ENCODE peak calls at places on chromosomes 2 and 18, in five cellular contexts. B, H, G, A and K are unnamed samples.

GRCh38 chr2:145110668-145111067 is 590.7 kb upstream of the ZEB2 start:
- DNase-seq in B (no peak), A (no peak), H (no peak), G (no peak), K (no peak)

GRCh38 chr2:201127570-201127969 is 11.6 kb downstream of the CFLAR start:
- DNase-seq in G (peak; percentile 24), H (no peak), B (no peak), A (peak; percentile 69), K (peak; percentile 57)

GRCh38 chr18:50629148-50629631 is 69.3 kb downstream of the MAPK4 start:
- DNase-seq in A (peak; percentile 78), G (no peak), H (no peak), B (no peak), K (no peak)

GRCh38 chr2:127176371-127177311 is 43.5 kb downstream of the CYP27C1 start:
- DNase-seq in B (no peak), A (peak; percentile 27), H (no peak), G (no peak), K (no peak)

GRCh38 chr18:59988098-59988706 is 88.4 kb downstream of the PMAIP1 start:
- DNase-seq in H (peak; percentile 49), G (peak; percentile 32), A (no peak), B (peak; percentile 27), K (peak; percentile 58)

GRCh38 chr2:88885679-88886402 is 194.4 kb downstream of the RPIA start:
- DNase-seq in H (no peak), A (no peak), G (no peak), B (no peak), K (no peak)

GRCh38 chr2:180006781-180007579 is at the start of gene CWC22:
- DNase-seq in B (peak; percentile 89), H (peak; percentile 89), A (peak; percentile 83), G (peak; percentile 91), K (peak; percentile 94)

GRCh38 chr2:158392683-158393082 is 63.9 kb downstream of the CCDC148 start:
- DNase-seq in B (no peak), G (no peak), A (no peak), H (no peak), K (no peak)

GRCh38 chr2:159093496-159093895 is 125.1 kb downstream of the TANC1 start:
- DNase-seq in B (no peak), H (no peak), G (no peak), A (no peak), K (no peak)

GRCh38 chr2:112055110-112055832 is at the start of gene TMEM87B:
- DNase-seq in G (peak; percentile 97), A (peak; percentile 97), B (peak; percentile 99), H (peak; percentile 87), K (peak; percentile 92)

GRCh38 chr18:36128907-36129299 is 237 bp downstream of the SLC39A6 start:
- DNase-seq in H (no peak), G (no peak), A (no peak), B (no peak), K (no peak)

GRCh38 chr2:54206596-54206995 is 49.4 kb downstream of the TSPYL6 start:
- DNase-seq in G (no peak), A (peak; percentile 20), B (no peak), H (peak; percentile 37), K (peak; percentile 59)

GRCh38 chr2:152309352-152310214 is 25.4 kb upstream of the FMNL2 start:
- DNase-seq in G (no peak), A (no peak), B (no peak), H (no peak), K (no peak)

GRCh38 chr18:34352385-34353163 is 127.9 kb upstream of the NOL4 start:
- DNase-seq in G (no peak), B (no peak), A (no peak), H (no peak), K (no peak)

GRCh38 chr2:566379-567313 is 110.6 kb downstream of the TMEM18 start:
- DNase-seq in B (no peak), H (no peak), A (no peak), G (no peak), K (no peak)

GRCh38 chr2:45154144-45154543 is 144.9 kb upstream of the SIX2 start:
- DNase-seq in A (no peak), B (no peak), H (no peak), G (no peak), K (no peak)

GRCh38 chr2:65351234-65351947 is 81.0 kb downstream of the SPRED2 start:
- DNase-seq in H (no peak), G (no peak), B (no peak), A (no peak), K (no peak)

GRCh38 chr2:74735009-74735408 is 81.0 kb downstream of the SEMA4F start:
- DNase-seq in B (no peak), G (no peak), H (no peak), A (peak; percentile 73), K (no peak)

GRCh38 chr18:53380063-53380639 is 844.3 kb downstream of the MBD2 start:
- DNase-seq in B (no peak), G (no peak), A (peak; percentile 14), H (peak; percentile 19), K (peak; percentile 71)

GRCh38 chr2:118982039-118982438 is 40.0 kb downstream of the MARCO start:
- DNase-seq in G (no peak), A (no peak), H (no peak), B (no peak), K (no peak)

GRCh38 chr2:16314001-16314400 is 351.6 kb downstream of the CYRIA start:
- DNase-seq in H (no peak), G (no peak), A (no peak), B (no peak), K (no peak)

GRCh38 chr2:130848518-130849210 is 11.9 kb downstream of the ARHGEF4 start:
- DNase-seq in A (no peak), G (no peak), B (no peak), H (no peak), K (no peak)

GRCh38 chr2:69482471-69482870 is 45.2 kb upstream of the NFU1 start:
- DNase-seq in H (no peak), A (no peak), B (no peak), G (no peak), K (no peak)

GRCh38 chr18:49756135-49756534 is 57.2 kb downstream of the ACAA2 start:
- DNase-seq in H (no peak), A (no peak), G (no peak), B (no peak), K (no peak)

GRCh38 chr2:195520671-195521155 is 136.3 kb upstream of the SLC39A10 start:
- DNase-seq in B (no peak), H (no peak), G (no peak), A (peak; percentile 29), K (no peak)

GRCh38 chr2:215845839-215846586 is 167.3 kb downstream of the MREG start:
- DNase-seq in A (no peak), G (no peak), B (no peak), H (no peak), K (no peak)

GRCh38 chr2:215839816-215840215 is 173.5 kb downstream of the MREG start:
- DNase-seq in H (no peak), A (no peak), G (no peak), B (no peak), K (no peak)

GRCh38 chr2:215847056-215847455 is 166.3 kb downstream of the MREG start:
- DNase-seq in H (no peak), A (no peak), B (no peak), G (no peak), K (no peak)

GRCh38 chr2:215841175-215841816 is 172.1 kb downstream of the MREG start:
- DNase-seq in B (no peak), H (no peak), G (no peak), A (no peak), K (no peak)

DNA sequence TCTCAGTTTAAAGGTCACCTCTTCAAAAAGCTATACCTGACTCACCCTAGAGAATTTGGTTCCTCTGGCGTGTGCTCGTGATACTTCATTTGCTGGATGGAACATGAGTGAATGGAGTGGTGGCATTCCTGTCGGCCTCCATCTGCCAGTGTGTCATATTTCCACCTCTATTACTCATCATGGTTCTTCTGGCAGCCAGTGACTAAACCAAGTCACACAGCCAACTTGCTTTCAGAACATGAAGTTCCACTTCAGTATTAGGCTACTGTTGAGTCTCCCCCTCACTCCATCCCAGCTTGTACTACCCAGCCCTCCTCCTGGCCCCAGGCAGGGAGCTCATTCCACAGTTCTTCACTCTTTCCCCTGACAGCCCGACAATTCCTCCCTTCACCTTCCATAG is 169.8 kb downstream of the MREG start:
- DNase-seq in G (no peak), B (no peak), A (peak; percentile 96), H (peak; percentile 31), K (no peak)
- H3K4me3 ChIP-seq in G (no peak overlapping the region), B (no peak overlapping the region), A (no peak overlapping the region), H (no peak overlapping the region), K (no peak overlapping the region)

DNA sequence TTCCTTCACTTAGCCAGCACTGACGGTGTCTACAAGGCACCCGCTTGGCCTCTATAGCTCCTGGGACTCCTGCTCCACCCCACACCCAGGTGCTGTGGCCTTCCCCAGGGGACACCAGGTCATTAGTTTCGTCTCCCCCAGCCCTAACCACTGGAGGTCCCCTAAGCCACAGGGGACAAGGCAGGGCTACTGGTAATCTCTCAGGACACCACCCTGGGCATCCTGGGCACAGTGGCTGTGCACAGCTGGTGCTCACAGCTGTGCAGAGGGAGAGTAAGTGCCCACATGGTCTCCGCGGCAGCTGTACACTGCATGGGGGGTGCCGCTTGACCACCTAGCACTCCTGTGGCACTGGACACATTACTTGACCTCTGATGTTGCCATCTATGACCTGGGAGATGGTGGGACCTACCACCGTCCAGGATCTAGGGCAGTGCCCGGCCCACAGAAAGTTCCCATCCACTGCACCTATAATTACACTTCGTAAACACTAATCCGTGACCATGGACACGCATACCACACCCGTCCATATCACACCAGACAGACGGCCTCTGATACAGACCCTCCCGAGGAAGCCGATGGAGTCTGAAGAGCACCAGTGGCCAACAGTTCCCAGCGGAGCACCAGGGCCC is 133.9 kb downstream of the HDAC4 start:
- DNase-seq in A (no peak), H (no peak), B (no peak), G (no peak), K (no peak)
- H3K4me3 ChIP-seq in A (no peak overlapping the region), H (peak overlapping the region; percentile 44), B (peak overlapping the region; percentile 12), G (peak overlapping the region; percentile 64), K (peak overlapping the region; percentile 80)

GRCh38 chr2:9574314-9574713 is 18.7 kb upstream of the ADAM17 start:
- DNase-seq in B (no peak), H (no peak), A (no peak), G (no peak), K (no peak)
- H3K4me3 ChIP-seq in B (no peak overlapping the region), H (no peak overlapping the region), A (no peak overlapping the region), G (no peak overlapping the region), K (no peak overlapping the region)

DNA sequence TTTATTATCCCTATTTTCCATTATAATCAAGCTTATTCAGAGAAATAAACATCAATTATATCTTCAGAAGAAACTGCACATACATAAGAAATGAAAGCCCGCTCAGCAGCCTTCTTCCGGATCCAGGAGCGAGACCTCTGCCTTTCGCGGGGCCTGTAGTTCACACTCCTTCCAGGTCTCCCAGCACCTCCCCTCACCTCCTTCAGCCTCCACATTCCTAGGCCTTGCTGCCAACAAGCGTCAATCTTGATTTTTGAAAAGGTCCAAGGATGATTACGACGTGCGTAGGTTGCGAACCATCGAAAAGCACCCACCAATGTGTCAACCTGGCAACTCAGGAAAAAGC is 355 bp upstream of the KIDINS220 start:
- DNase-seq in B (no peak), A (no peak), H (no peak), G (no peak), K (no peak)
- H3K4me3 ChIP-seq in B (peak overlapping the region; percentile 71), A (peak overlapping the region; percentile 33), H (no peak overlapping the region), G (no peak overlapping the region), K (no peak overlapping the region)